ENCODE peak calls at places on chromosomes 12 and 14, in five cellular contexts. One of them, this sample, is unnamed.

GRCh38 chr12:75129275-75129674 is 80.4 kb downstream of the KCNC2 start:
- DNase-seq in keratinocyte: no peak
- DNase-seq in Calu3: no peak
- DNase-seq in psoas muscle: no peak
- DNase-seq in kidney glomerular epithelial cell: no peak
- DNase-seq in this sample: no peak

GRCh38 chr12:87801860-87802720 is 227.1 kb downstream of the C12orf50 start:
- DNase-seq in keratinocyte: no peak
- DNase-seq in Calu3: no peak
- DNase-seq in psoas muscle: no peak
- DNase-seq in kidney glomerular epithelial cell: peak
- DNase-seq in this sample: no peak

GRCh38 chr12:78703820-78704525 is 160.6 kb upstream of the SYT1 start:
- DNase-seq in keratinocyte: peak
- DNase-seq in Calu3: no peak
- DNase-seq in psoas muscle: no peak
- DNase-seq in kidney glomerular epithelial cell: peak
- DNase-seq in this sample: no peak

GRCh38 chr12:2641209-2641608 is 153.6 kb upstream of the FKBP4 start:
- DNase-seq in keratinocyte: no peak
- DNase-seq in Calu3: peak
- DNase-seq in psoas muscle: no peak
- DNase-seq in kidney glomerular epithelial cell: no peak
- DNase-seq in this sample: no peak

GRCh38 chr14:50095895-50096294 is 20.5 kb downstream of the VCPKMT start:
- DNase-seq in keratinocyte: no peak
- DNase-seq in Calu3: no peak
- DNase-seq in psoas muscle: no peak
- DNase-seq in kidney glomerular epithelial cell: no peak
- DNase-seq in this sample: no peak

GRCh38 chr12:50711018-50711527 is 52.8 kb upstream of the ATF1 start:
- DNase-seq in keratinocyte: no peak
- DNase-seq in Calu3: no peak
- DNase-seq in psoas muscle: no peak
- DNase-seq in kidney glomerular epithelial cell: no peak
- DNase-seq in this sample: no peak

GRCh38 chr12:109710747-109711595 is 2.7 kb upstream of the FAM222A start:
- DNase-seq in keratinocyte: no peak
- DNase-seq in Calu3: peak
- DNase-seq in psoas muscle: no peak
- DNase-seq in kidney glomerular epithelial cell: no peak
- DNase-seq in this sample: no peak

GRCh38 chr14:62706217-62706616 is 339.0 kb downstream of the KCNH5 start:
- DNase-seq in keratinocyte: no peak
- DNase-seq in Calu3: no peak
- DNase-seq in psoas muscle: no peak
- DNase-seq in kidney glomerular epithelial cell: no peak
- DNase-seq in this sample: no peak

GRCh38 chr12:131085816-131086591 is 132.3 kb downstream of the ADGRD1 start:
- DNase-seq in keratinocyte: no peak
- DNase-seq in Calu3: peak
- DNase-seq in psoas muscle: no peak
- DNase-seq in kidney glomerular epithelial cell: no peak
- DNase-seq in this sample: no peak

GRCh38 chr12:19482036-19482435 is 42.7 kb downstream of the AEBP2 start:
- DNase-seq in keratinocyte: peak
- DNase-seq in Calu3: no peak
- DNase-seq in psoas muscle: no peak
- DNase-seq in kidney glomerular epithelial cell: peak
- DNase-seq in this sample: no peak

GRCh38 chr12:88960213-88960878 is 380.1 kb upstream of the KITLG start:
- DNase-seq in keratinocyte: no peak
- DNase-seq in Calu3: no peak
- DNase-seq in psoas muscle: no peak
- DNase-seq in kidney glomerular epithelial cell: no peak
- DNase-seq in this sample: no peak

GRCh38 chr12:1776139-1776975 is 44.0 kb upstream of the LRTM2 start:
- DNase-seq in keratinocyte: peak
- DNase-seq in Calu3: no peak
- DNase-seq in psoas muscle: no peak
- DNase-seq in kidney glomerular epithelial cell: peak
- DNase-seq in this sample: no peak

GRCh38 chr14:57066887-57067513 is 201.7 kb downstream of the EXOC5 start:
- DNase-seq in keratinocyte: no peak
- DNase-seq in Calu3: peak
- DNase-seq in psoas muscle: no peak
- DNase-seq in kidney glomerular epithelial cell: no peak
- DNase-seq in this sample: peak

GRCh38 chr12:80120994-80121393 is 21.7 kb downstream of the OTOGL start:
- DNase-seq in keratinocyte: no peak
- DNase-seq in Calu3: no peak
- DNase-seq in psoas muscle: no peak
- DNase-seq in kidney glomerular epithelial cell: no peak
- DNase-seq in this sample: no peak

GRCh38 chr12:114395755-114396152 is 10.2 kb downstream of the TBX5 start:
- DNase-seq in keratinocyte: no peak
- DNase-seq in Calu3: no peak
- DNase-seq in psoas muscle: no peak
- DNase-seq in kidney glomerular epithelial cell: no peak
- DNase-seq in this sample: no peak

GRCh38 chr14:68918612-68919011 is 60.5 kb downstream of the ACTN1 start:
- DNase-seq in keratinocyte: no peak
- DNase-seq in Calu3: no peak
- DNase-seq in psoas muscle: no peak
- DNase-seq in kidney glomerular epithelial cell: no peak
- DNase-seq in this sample: no peak

GRCh38 chr12:57154804-57155434 is 7.5 kb upstream of the LRP1-AS start:
- DNase-seq in keratinocyte: no peak
- DNase-seq in Calu3: no peak
- DNase-seq in psoas muscle: no peak
- DNase-seq in kidney glomerular epithelial cell: no peak
- DNase-seq in this sample: no peak

GRCh38 chr12:114407566-114408411 is 1.8 kb upstream of the TBX5 start:
- DNase-seq in keratinocyte: no peak
- DNase-seq in Calu3: no peak
- DNase-seq in psoas muscle: no peak
- DNase-seq in kidney glomerular epithelial cell: no peak
- DNase-seq in this sample: no peak

GRCh38 chr14:37931998-37932397 is 275.7 kb upstream of the SSTR1 start:
- DNase-seq in keratinocyte: no peak
- DNase-seq in Calu3: no peak
- DNase-seq in psoas muscle: no peak
- DNase-seq in kidney glomerular epithelial cell: no peak
- DNase-seq in this sample: no peak

GRCh38 chr12:50690923-50691322 is 73.0 kb upstream of the ATF1 start:
- DNase-seq in keratinocyte: no peak
- DNase-seq in Calu3: no peak
- DNase-seq in psoas muscle: no peak
- DNase-seq in kidney glomerular epithelial cell: no peak
- DNase-seq in this sample: no peak

GRCh38 chr12:13027508-13027907 is 16.7 kb upstream of the FAM234B start:
- DNase-seq in keratinocyte: no peak
- DNase-seq in Calu3: no peak
- DNase-seq in psoas muscle: no peak
- DNase-seq in kidney glomerular epithelial cell: no peak
- DNase-seq in this sample: no peak

GRCh38 chr12:10213168-10214130 is 772 bp downstream of the GABARAPL1 start:
- DNase-seq in keratinocyte: no peak
- DNase-seq in Calu3: peak
- DNase-seq in psoas muscle: peak
- DNase-seq in kidney glomerular epithelial cell: peak
- DNase-seq in this sample: no peak

GRCh38 chr14:64112859-64113258 is 181.3 kb downstream of the ESR2 start:
- DNase-seq in keratinocyte: no peak
- DNase-seq in Calu3: no peak
- DNase-seq in psoas muscle: peak
- DNase-seq in kidney glomerular epithelial cell: no peak
- DNase-seq in this sample: no peak

GRCh38 chr12:89051065-89051677 is 301.1 kb downstream of the DUSP6 start:
- DNase-seq in keratinocyte: no peak
- DNase-seq in Calu3: peak
- DNase-seq in psoas muscle: no peak
- DNase-seq in kidney glomerular epithelial cell: peak
- DNase-seq in this sample: no peak

GRCh38 chr14:76355771-76356170 is 20.2 kb upstream of the ESRRB start:
- DNase-seq in keratinocyte: no peak
- DNase-seq in Calu3: no peak
- DNase-seq in psoas muscle: no peak
- DNase-seq in kidney glomerular epithelial cell: no peak
- DNase-seq in this sample: no peak

GRCh38 chr12:56840922-56841321 is 77.8 kb downstream of the HSD17B6 start:
- DNase-seq in keratinocyte: no peak
- DNase-seq in Calu3: no peak
- DNase-seq in psoas muscle: no peak
- DNase-seq in kidney glomerular epithelial cell: peak
- DNase-seq in this sample: no peak

GRCh38 chr12:64782181-64782580 is 23.0 kb upstream of the GNS start:
- DNase-seq in keratinocyte: no peak
- DNase-seq in Calu3: no peak
- DNase-seq in psoas muscle: no peak
- DNase-seq in kidney glomerular epithelial cell: no peak
- DNase-seq in this sample: no peak

GRCh38 chr12:7642876-7643309 is 22.8 kb downstream of the APOBEC1 start:
- DNase-seq in keratinocyte: peak
- DNase-seq in Calu3: peak
- DNase-seq in psoas muscle: no peak
- DNase-seq in kidney glomerular epithelial cell: no peak
- DNase-seq in this sample: no peak

GRCh38 chr12:69433653-69434052 is 36.5 kb upstream of the FRS2 start:
- DNase-seq in keratinocyte: no peak
- DNase-seq in Calu3: no peak
- DNase-seq in psoas muscle: no peak
- DNase-seq in kidney glomerular epithelial cell: no peak
- DNase-seq in this sample: no peak

GRCh38 chr12:69026341-69026740 is 93.4 kb upstream of the CPM start:
- DNase-seq in keratinocyte: no peak
- DNase-seq in Calu3: no peak
- DNase-seq in psoas muscle: no peak
- DNase-seq in kidney glomerular epithelial cell: no peak
- DNase-seq in this sample: no peak